ENCODE peak calls at places on chromosomes 1 and 21, in seven cellular contexts. Y, V, T, Q, W, E and N are unnamed samples. For H3K9me3, the result is how much of the 10 kb centered on the place peaks cover.

GRCh38 chr1:81144240-81144639 is 656.5 kb upstream of the ADGRL2 start:
- DNase-seq in Y (no peak), V (no peak), T (no peak), Q (no peak), W (no peak), E (no peak), N (no peak)

GRCh38 chr1:113931456-113931855 is 2.3 kb downstream of the HIPK1 start:
- DNase-seq in Y (no peak), V (no peak), T (no peak), Q (no peak), W (no peak), E (no peak), N (no peak)

GRCh38 chr1:209053587-209053986 is 529.9 kb upstream of the CAMK1G start:
- DNase-seq in Y (no peak), V (no peak), T (no peak), Q (no peak), W (no peak), E (no peak), N (no peak)

GRCh38 chr1:206117151-206117948 is at the start of gene AVPR1B:
- DNase-seq in Y (peak), V (peak), T (peak), Q (peak), W (peak), E (no peak), N (peak)

GRCh38 chr21:25980710-25981109 is 189.9 kb downstream of the APP start:
- DNase-seq in Y (no peak), V (no peak), T (no peak), Q (no peak), W (no peak), E (no peak), N (no peak)

GRCh38 chr1:153534933-153535663 is 693 bp downstream of the S100A6 start:
- DNase-seq in Y (peak), V (peak), T (peak), Q (no peak), W (peak), E (peak), N (peak)

GRCh38 chr21:22900511-22900910 is 1902.3 kb downstream of the NCAM2 start:
- DNase-seq in Y (no peak), V (no peak), T (no peak), Q (peak), W (no peak), E (no peak), N (no peak)

GRCh38 chr1:118185083-118185899 is at the start of gene SPAG17:
- DNase-seq in Y (peak), V (peak), T (peak), Q (peak), W (peak), E (peak), N (peak)

GRCh38 chr1:213326666-213327317 is 275.8 kb downstream of the RPS6KC1 start:
- DNase-seq in Y (no peak), V (no peak), T (peak), Q (no peak), W (peak), E (peak), N (no peak)

GRCh38 chr1:116766616-116767469 is 12.6 kb downstream of the CD2 start:
- DNase-seq in Y (no peak), V (no peak), T (no peak), Q (peak), W (no peak), E (no peak), N (no peak)

GRCh38 chr21:16588433-16588860 is 858.7 kb downstream of the USP25 start:
- DNase-seq in Y (peak), V (peak), T (peak), Q (peak), W (peak), E (peak), N (peak)

GRCh38 chr1:222974496-222974895 is 159.7 kb downstream of the DISP1 start:
- DNase-seq in Y (no peak), V (no peak), T (no peak), Q (no peak), W (peak), E (no peak), N (no peak)

GRCh38 chr1:65279092-65279448 is 30.3 kb upstream of the DNAJC6 start:
- DNase-seq in Y (no peak), V (no peak), T (no peak), Q (peak), W (no peak), E (no peak), N (peak)

GRCh38 chr1:64935551-64936158 is 30.7 kb downstream of the JAK1 start:
- DNase-seq in Y (no peak), V (no peak), T (no peak), Q (no peak), W (no peak), E (no peak), N (no peak)

GRCh38 chr1:89451011-89451410 is 73.6 kb upstream of the LRRC8B start:
- DNase-seq in Y (no peak), V (no peak), T (no peak), Q (no peak), W (no peak), E (no peak), N (no peak)

GRCh38 chr1:8396912-8397406 is 79.0 kb downstream of the SLC45A1 start:
- DNase-seq in Y (peak), V (no peak), T (no peak), Q (peak), W (peak), E (no peak), N (no peak)

GRCh38 chr1:230084408-230085177 is 17.6 kb downstream of the GALNT2 start:
- DNase-seq in Y (peak), V (peak), T (no peak), Q (peak), W (peak), E (peak), N (peak)

GRCh38 chr1:77218477-77219165 is 609 bp downstream of the PIGK start:
- DNase-seq in Y (no peak), V (no peak), T (no peak), Q (no peak), W (no peak), E (no peak), N (no peak)

GRCh38 chr1:2389644-2390043 is 1.7 kb downstream of the MORN1 start:
- DNase-seq in Y (no peak), V (no peak), T (no peak), Q (no peak), W (no peak), E (no peak), N (no peak)

GRCh38 chr1:53076721-53077598 is 14.9 kb downstream of the PODN start:
- DNase-seq in Y (no peak), V (no peak), T (peak), Q (peak), W (no peak), E (no peak), N (no peak)

GRCh38 chr1:117826551-117827078 is 102.8 kb downstream of the GDAP2 start:
- DNase-seq in Y (peak), V (no peak), T (peak), Q (peak), W (peak), E (no peak), N (no peak)

GRCh38 chr1:40182956-40183710 is 21.9 kb downstream of the RLF start:
- DNase-seq in Y (peak), V (no peak), T (no peak), Q (no peak), W (no peak), E (no peak), N (peak)

GRCh38 chr1:220045356-220046051 is 801 bp downstream of the EPRS1 start:
- DNase-seq in Y (peak), V (no peak), T (no peak), Q (peak), W (peak), E (no peak), N (no peak)

GRCh38 chr1:175845371-175845770 is 102.0 kb upstream of the TNR start:
- DNase-seq in Y (no peak), V (no peak), T (no peak), Q (no peak), W (no peak), E (no peak), N (no peak)

GRCh38 chr1:217211484-217211883 is 419.4 kb downstream of the GPATCH2 start:
- DNase-seq in Y (no peak), V (no peak), T (no peak), Q (no peak), W (no peak), E (no peak), N (no peak)

GRCh38 chr1:165350861-165351260 is 5.7 kb downstream of the LMX1A start:
- DNase-seq in Y (no peak), V (no peak), T (no peak), Q (no peak), W (no peak), E (no peak), N (peak)

GRCh38 chr1:192595299-192595698 is 19.7 kb downstream of the RGS1 start:
- DNase-seq in Y (no peak), V (no peak), T (no peak), Q (no peak), W (no peak), E (no peak), N (no peak)

GRCh38 chr1:162055062-162055461 is 14.4 kb upstream of the NOS1AP start:
- DNase-seq in Y (peak), V (no peak), T (no peak), Q (no peak), W (peak), E (no peak), N (no peak)

GRCh38 chr1:221708987-221709386 is 32.9 kb downstream of the DUSP10 start:
- DNase-seq in Y (peak), V (no peak), T (no peak), Q (peak), W (peak), E (no peak), N (no peak)

GRCh38 chr1:156257711-156258110 is 9.9 kb upstream of the PAQR6 start:
- DNase-seq in Y (no peak), V (no peak), T (no peak), Q (peak), W (no peak), E (no peak), N (no peak)

GRCh38 chr1:60571811-60572210 is 498.2 kb upstream of the C1orf87 start:
- DNase-seq in Y (no peak), V (no peak), T (no peak), Q (no peak), W (no peak), E (no peak), N (no peak)

GRCh38 chr1:219480011-219480410 is 132.9 kb downstream of the ZC3H11B start:
- DNase-seq in Y (no peak), V (no peak), T (no peak), Q (no peak), W (no peak), E (no peak), N (no peak)

GRCh38 chr1:2412773-2413494 is 570 bp upstream of the PEX10 start:
- DNase-seq in Y (peak), V (no peak), T (no peak), Q (peak), W (no peak), E (no peak), N (no peak)

GRCh38 chr1:54171636-54172035 is 18.8 kb upstream of the CDCP2 start:
- DNase-seq in Y (no peak), V (no peak), T (no peak), Q (no peak), W (no peak), E (no peak), N (no peak)

GRCh38 chr1:31531177-31532000 is 44.9 kb upstream of the TINAGL1 start:
- DNase-seq in Y (no peak), V (no peak), T (no peak), Q (peak), W (peak), E (no peak), N (no peak)

GRCh38 chr1:1144843-1145546 is 28.7 kb upstream of the TTLL10 start:
- DNase-seq in Y (no peak), V (no peak), T (no peak), Q (no peak), W (no peak), E (no peak), N (no peak)

GRCh38 chr1:106603616-106604015 is 452.9 kb upstream of the PRMT6 start:
- DNase-seq in Y (no peak), V (no peak), T (no peak), Q (no peak), W (no peak), E (no peak), N (no peak)
- H3K9me3 ChIP-seq in Y (under half), V (under half), T (under half), Q (under half), W (under half), E (under half), N (under half)

GRCh38 chr1:42504535-42505128 is 41.5 kb downstream of the CCDC30 start:
- DNase-seq in Y (no peak), V (no peak), T (no peak), Q (no peak), W (no peak), E (no peak), N (no peak)
- H3K9me3 ChIP-seq in Y (under half), V (half or more), T (half or more), Q (under half), W (under half), E (under half), N (half or more)

GRCh38 chr21:41576010-41576615 is 68.2 kb upstream of the TMPRSS2 start:
- DNase-seq in Y (no peak), V (peak), T (no peak), Q (no peak), W (no peak), E (no peak), N (no peak)
- H3K9me3 ChIP-seq in Y (under half), V (under half), T (half or more), Q (under half), W (under half), E (under half), N (under half)

DNA sequence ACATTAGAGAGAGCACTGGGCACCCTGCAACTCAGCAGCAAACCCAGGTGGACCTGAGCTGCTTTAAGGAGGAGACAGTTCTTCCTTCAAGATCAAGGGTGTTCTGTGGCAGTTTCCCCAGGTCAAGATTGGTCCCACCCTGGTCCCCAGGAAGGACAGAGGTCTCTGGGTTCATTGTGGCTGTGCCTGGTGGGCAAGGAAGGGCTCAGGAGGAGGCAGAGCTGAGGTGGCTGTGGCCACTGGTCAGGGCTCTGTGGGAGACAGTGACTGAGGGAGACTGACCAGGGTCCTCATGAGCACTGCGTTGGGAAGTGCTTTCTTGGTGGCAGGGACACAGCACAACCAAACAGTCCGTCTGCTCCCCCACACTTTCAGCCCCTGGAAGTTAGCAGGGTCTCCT is 141.3 kb downstream of the FCRL5 start:
- DNase-seq in Y (no peak), V (no peak), T (no peak), Q (no peak), W (no peak), E (no peak), N (no peak)
- H3K9me3 ChIP-seq in Y (under half), V (under half), T (under half), Q (under half), W (under half), E (under half), N (under half)

DNA sequence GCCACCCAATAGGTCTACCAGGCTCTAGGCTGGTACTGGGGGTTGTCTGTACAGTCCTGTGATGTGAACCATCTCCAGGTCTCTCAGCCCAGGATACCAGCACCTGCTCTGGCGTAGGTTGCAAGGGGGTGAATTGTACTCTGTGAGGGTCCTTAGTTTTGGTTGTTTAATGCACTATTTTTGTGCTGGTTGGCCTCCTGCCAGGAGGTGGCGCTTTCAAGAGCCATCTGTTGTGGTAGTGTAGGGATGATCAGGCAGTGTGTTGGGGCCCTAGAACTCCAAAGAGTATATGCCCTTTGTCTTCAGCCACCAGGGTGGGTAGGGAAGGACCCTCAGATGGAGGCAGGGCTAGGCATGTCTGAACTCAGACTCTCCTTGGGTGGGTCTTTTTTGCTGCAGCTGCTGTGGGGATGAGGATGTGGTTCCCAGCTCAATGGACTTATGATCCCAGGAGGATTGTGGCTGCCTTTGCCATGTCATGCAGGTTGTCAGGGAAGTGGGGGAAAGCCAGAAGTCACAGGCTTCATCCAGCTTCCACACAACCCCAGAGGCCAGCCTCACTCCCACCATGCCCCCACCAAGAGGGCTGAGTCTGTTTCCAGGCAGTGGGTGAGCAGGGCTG is 301.8 kb upstream of the CHRM3 start:
- DNase-seq in Y (no peak), V (no peak), T (no peak), Q (no peak), W (no peak), E (no peak), N (no peak)
- H3K9me3 ChIP-seq in Y (under half), V (under half), T (under half), Q (under half), W (under half), E (under half), N (under half)

GRCh38 chr1:5140962-5141361 is 486.6 kb downstream of the AJAP1 start:
- DNase-seq in Y (no peak), V (no peak), T (no peak), Q (no peak), W (no peak), E (no peak), N (no peak)

GRCh38 chr1:5142389-5142788 is 488.0 kb downstream of the AJAP1 start:
- DNase-seq in Y (no peak), V (no peak), T (no peak), Q (no peak), W (no peak), E (no peak), N (no peak)

GRCh38 chr1:5140136-5140535 is 485.7 kb downstream of the AJAP1 start:
- DNase-seq in Y (no peak), V (no peak), T (no peak), Q (no peak), W (no peak), E (no peak), N (no peak)

GRCh38 chr1:5141750-5142149 is 487.3 kb downstream of the AJAP1 start:
- DNase-seq in Y (no peak), V (no peak), T (no peak), Q (no peak), W (no peak), E (no peak), N (no peak)
- H3K9me3 ChIP-seq in Y (under half), V (under half), T (under half), Q (under half), W (under half), E (under half), N (under half)